ENCODE peak calls at places on chromosomes 3 and 15, in five cellular contexts. W, T, N, L and H are unnamed samples.

GRCh38 chr3:119146578-119147375 is 812 bp downstream of the TEX55 start:
- DNase-seq in W (no peak), L (no peak), T (no peak), N (no peak), H (no peak)

GRCh38 chr15:99401971-99402732 is 150.9 kb downstream of the LRRC28 start:
- DNase-seq in W (no peak), T (no peak), N (no peak), L (no peak), H (no peak)

GRCh38 chr3:189630667-189631372 is 369 bp upstream of the TP63 start:
- DNase-seq in N (no peak), L (no peak), T (no peak), W (peak; percentile 26), H (no peak)

GRCh38 chr3:99023590-99024192 is 122.2 kb upstream of the DCBLD2 start:
- DNase-seq in T (no peak), L (peak; percentile 73), N (no peak), W (peak; percentile 64), H (peak; percentile 9)

GRCh38 chr15:74199293-74199645 is 3.3 kb downstream of the STRA6 start:
- DNase-seq in N (no peak), T (no peak), W (no peak), L (no peak), H (no peak)

GRCh38 chr15:73906346-73907017 is 19.8 kb upstream of the LOXL1 start:
- DNase-seq in N (no peak), W (no peak), L (no peak), T (no peak), H (no peak)

GRCh38 chr15:44713006-44713966 is 2.0 kb downstream of the B2M start:
- DNase-seq in L (peak; percentile 70), N (no peak), T (no peak), W (peak; percentile 52), H (no peak)

GRCh38 chr15:41631880-41632279 is 28.3 kb upstream of the MGA start:
- DNase-seq in W (no peak), L (no peak), T (no peak), N (no peak), H (no peak)

GRCh38 chr3:156811092-156811862 is 14.9 kb upstream of the LEKR1 start:
- DNase-seq in L (no peak), W (no peak), T (no peak), N (no peak), H (no peak)

GRCh38 chr3:45163481-45163880 is 17.3 kb upstream of the CDCP1 start:
- DNase-seq in N (no peak), W (peak; percentile 46), L (no peak), T (no peak), H (no peak)

GRCh38 chr15:83449928-83450501 is 2.9 kb downstream of the SH3GL3 start:
- DNase-seq in T (no peak), W (no peak), L (no peak), N (no peak), H (no peak)

GRCh38 chr15:55116636-55117035 is 80.1 kb downstream of the RSL24D1 start:
- DNase-seq in N (no peak), T (no peak), L (no peak), W (no peak), H (no peak)

GRCh38 chr15:90141646-90142045 is 39.4 kb upstream of the IDH2 start:
- DNase-seq in T (no peak), W (no peak), L (peak; percentile 40), N (no peak), H (no peak)

GRCh38 chr3:5567113-5567512 is 379.6 kb downstream of the EDEM1 start:
- DNase-seq in N (no peak), L (no peak), W (no peak), T (no peak), H (no peak)

GRCh38 chr3:153414972-153415371 is 252.9 kb downstream of the RAP2B start:
- DNase-seq in W (no peak), N (no peak), T (no peak), L (no peak), H (no peak)

GRCh38 chr15:73633991-73634495 is 854 bp upstream of the NPTN start:
- DNase-seq in T (no peak), N (no peak), W (no peak), L (peak; percentile 98), H (peak; percentile 6)

GRCh38 chr3:65857327-65857726 is 181.4 kb downstream of the MAGI1 start:
- DNase-seq in T (no peak), W (no peak), L (no peak), N (no peak), H (no peak)

GRCh38 chr3:113240841-113241240 is 29.5 kb downstream of the BOC start:
- DNase-seq in W (no peak), T (no peak), N (no peak), L (no peak), H (no peak)

GRCh38 chr3:106296111-106296510 is 427.3 kb upstream of the CBLB start:
- DNase-seq in W (no peak), T (no peak), L (no peak), N (no peak), H (no peak)

GRCh38 chr3:57570878-57571277 is 14.8 kb downstream of the PDE12 start:
- DNase-seq in T (no peak), N (no peak), W (no peak), L (no peak), H (no peak)

GRCh38 chr3:13266005-13266404 is 154.1 kb downstream of the NUP210 start:
- DNase-seq in N (no peak), L (no peak), W (no peak), T (no peak), H (no peak)

GRCh38 chr15:87365221-87365620 is 891.3 kb downstream of the NTRK3 start:
- DNase-seq in N (no peak), W (no peak), T (no peak), L (peak; percentile 61), H (no peak)

GRCh38 chr3:184255291-184256039 is 5.9 kb downstream of the CAMK2N2 start:
- DNase-seq in T (no peak), N (no peak), L (peak; percentile 76), W (no peak), H (no peak)

GRCh38 chr3:30873667-30874066 is 20.8 kb downstream of the GADL1 start:
- DNase-seq in L (no peak), N (no peak), W (no peak), T (no peak), H (no peak)

GRCh38 chr3:109553573-109554371 is 216.4 kb upstream of the DPPA4 start:
- DNase-seq in W (no peak), L (peak; percentile 59), T (no peak), N (no peak), H (no peak)

GRCh38 chr3:15708882-15709677 is 88.7 kb downstream of the ANKRD28 start:
- DNase-seq in T (no peak), W (no peak), L (no peak), N (no peak), H (no peak)

GRCh38 chr15:56733131-56734012 is at the start of gene ZNF280D:
- DNase-seq in L (peak; percentile 73), T (peak; percentile 67), W (peak; percentile 73), N (peak; percentile 90), H (peak; percentile 75)

GRCh38 chr3:112376996-112377395 is 44.0 kb downstream of the CD200 start:
- DNase-seq in W (no peak), T (no peak), L (no peak), N (no peak), H (no peak)

GRCh38 chr15:100923902-100924301 is 4.7 kb downstream of the LRRK1 start:
- DNase-seq in W (no peak), L (no peak), N (no peak), T (no peak), H (no peak)

GRCh38 chr15:100925480-100925879 is 6.3 kb downstream of the LRRK1 start:
- DNase-seq in T (no peak), L (no peak), N (no peak), W (no peak), H (no peak)

GRCh38 chr15:100926971-100927756 is 8.0 kb downstream of the LRRK1 start:
- DNase-seq in T (no peak), L (no peak), N (no peak), W (peak; percentile 96), H (no peak)

GRCh38 chr15:100924436-100924835 is 5.3 kb downstream of the LRRK1 start:
- DNase-seq in N (no peak), T (no peak), L (no peak), W (no peak), H (no peak)

GRCh38 chr15:100926258-100926657 is 7.1 kb downstream of the LRRK1 start:
- DNase-seq in N (no peak), T (no peak), L (peak; percentile 27), W (peak; percentile 53), H (no peak)
- TF ChIP-seq CTCF in N (no peak), T (no peak), L (peak; percentile 42), W (peak; percentile 65), H (no peak)

DNA sequence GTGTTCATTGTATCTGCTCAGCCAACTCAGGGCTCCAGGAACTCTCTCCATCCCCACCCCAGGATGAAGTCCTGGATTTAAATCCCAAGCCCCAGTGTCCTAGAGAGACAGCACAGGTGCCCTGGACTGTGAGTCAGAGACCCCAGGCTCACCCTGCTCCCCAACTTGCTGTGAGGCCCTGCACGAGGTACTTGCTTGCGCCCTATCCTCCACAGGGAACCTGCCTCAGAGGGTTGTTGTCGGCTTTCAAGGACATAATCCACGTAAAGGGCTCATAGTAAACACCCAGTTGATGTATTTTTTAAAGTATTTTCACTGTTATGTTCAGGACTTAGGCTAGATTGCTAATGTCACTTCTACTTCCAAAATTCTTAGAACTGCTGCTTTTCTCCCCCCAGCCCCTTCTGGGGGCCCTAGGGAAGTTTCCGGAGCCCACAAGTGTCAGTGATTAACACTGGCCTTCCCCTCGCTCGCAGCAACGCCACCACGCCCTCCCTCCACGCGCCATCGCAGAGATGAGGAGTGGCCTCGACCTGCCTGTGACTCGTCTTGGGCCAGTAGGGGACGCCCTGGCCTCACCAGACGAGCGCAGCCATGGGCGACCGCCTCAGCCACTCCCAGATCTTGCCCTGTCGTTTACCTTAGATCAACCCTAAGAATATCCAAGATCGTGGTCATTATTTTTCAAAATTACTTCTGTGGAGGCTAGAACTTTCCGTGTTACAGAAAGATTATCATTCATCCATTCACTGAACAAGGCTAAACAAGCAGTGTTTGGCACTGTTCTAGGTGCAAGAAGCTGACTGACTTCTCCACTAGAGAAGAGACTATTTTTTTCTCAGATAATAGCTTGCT is 6.0 kb upstream of the SRP14 start:
- DNase-seq in W (peak; percentile 87), T (peak; percentile 68), L (peak; percentile 88), N (peak; percentile 88), H (peak; percentile 83)
- TF ChIP-seq CTCF in W (peak; percentile 97), T (peak; percentile 95), L (peak; percentile 99), N (peak; percentile 97), H (peak; percentile 39)

DNA sequence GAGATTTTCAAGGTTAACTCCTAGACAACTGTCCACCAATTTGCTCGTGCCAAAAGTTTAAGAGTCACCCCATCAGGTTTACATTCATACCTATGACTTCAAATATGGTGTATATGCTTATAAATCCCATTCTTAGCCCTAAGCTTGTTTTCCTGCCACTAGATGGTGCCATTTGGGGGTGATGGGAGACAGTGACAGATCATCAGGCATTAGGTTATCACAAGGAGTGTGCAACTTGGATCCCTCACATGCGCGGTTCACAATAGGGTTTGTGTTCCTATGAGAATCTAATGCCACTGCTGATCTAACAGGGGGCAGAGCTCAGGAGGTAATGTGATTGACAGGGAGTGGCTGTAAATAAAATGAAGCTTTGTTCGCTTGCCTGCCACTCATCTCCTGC is 182.7 kb downstream of the CNTN6 start:
- DNase-seq in L (no peak), W (peak; percentile 7), N (no peak), T (no peak), H (no peak)
- TF ChIP-seq CTCF in L (peak; percentile 25), W (peak; percentile 69), N (no peak), T (no peak), H (no peak)

DNA sequence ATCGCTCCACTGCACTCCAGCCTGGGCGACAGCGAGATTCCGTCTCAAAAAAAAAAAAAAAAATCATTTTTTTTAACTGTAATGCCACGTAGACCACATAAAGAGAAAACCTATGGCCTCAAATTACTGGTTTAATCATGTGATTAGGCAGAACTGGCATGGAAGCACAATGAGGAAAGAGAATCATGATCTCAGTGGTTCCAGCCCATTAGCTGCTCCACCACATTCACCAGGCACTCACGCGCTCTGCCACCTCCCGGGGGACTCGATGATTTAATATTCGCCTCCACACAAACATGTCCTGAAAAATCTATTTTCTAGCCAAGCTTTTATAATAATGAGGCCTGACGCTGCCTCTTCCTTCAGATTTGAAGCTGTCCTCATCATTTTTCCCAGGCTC is 204.7 kb downstream of the TBL1XR1 start:
- DNase-seq in N (no peak), L (no peak), W (no peak), T (no peak), H (no peak)
- TF ChIP-seq CTCF in N (no peak), L (no peak), W (no peak), T (no peak), H (no peak)